ENCODE peak calls at places on chromosomes 1 and 21, in five cellular contexts. One of them, this sample, is unnamed.

GRCh38 chr21:45033791-45034555 is 40.4 kb upstream of the ADARB1 start:
- DNase-seq in IMR-90: peak
- DNase-seq in hepatocyte: peak
- DNase-seq in neural progenitor cell: no peak
- DNase-seq in A549: no peak
- DNase-seq in this sample: no peak

GRCh38 chr1:170562644-170563338 is 30.8 kb downstream of the GORAB start:
- DNase-seq in A549: peak
- DNase-seq in hepatocyte: peak
- DNase-seq in neural progenitor cell: no peak
- DNase-seq in IMR-90: peak
- DNase-seq in this sample: no peak

GRCh38 chr1:58136502-58136901 is 410.0 kb downstream of the OMA1 start:
- DNase-seq in neural progenitor cell: no peak
- DNase-seq in hepatocyte: no peak
- DNase-seq in IMR-90: no peak
- DNase-seq in A549: no peak
- DNase-seq in this sample: no peak

GRCh38 chr1:218611916-218612580 is 266.9 kb downstream of the TGFB2 start:
- DNase-seq in hepatocyte: no peak
- DNase-seq in neural progenitor cell: no peak
- DNase-seq in IMR-90: no peak
- DNase-seq in A549: no peak
- DNase-seq in this sample: no peak

GRCh38 chr1:44514673-44515072 is 109.6 kb downstream of the RNF220 start:
- DNase-seq in A549: no peak
- DNase-seq in IMR-90: no peak
- DNase-seq in neural progenitor cell: no peak
- DNase-seq in hepatocyte: no peak
- DNase-seq in this sample: no peak

GRCh38 chr1:3462356-3463012 is 8.0 kb downstream of the ARHGEF16 start:
- DNase-seq in IMR-90: no peak
- DNase-seq in A549: no peak
- DNase-seq in hepatocyte: no peak
- DNase-seq in neural progenitor cell: no peak
- DNase-seq in this sample: no peak

GRCh38 chr1:17214876-17215544 is 10.1 kb downstream of the PADI1 start:
- DNase-seq in neural progenitor cell: no peak
- DNase-seq in hepatocyte: no peak
- DNase-seq in A549: no peak
- DNase-seq in IMR-90: no peak
- DNase-seq in this sample: no peak

GRCh38 chr1:77322061-77322900 is 40.5 kb downstream of the AK5 start:
- DNase-seq in IMR-90: peak
- DNase-seq in neural progenitor cell: no peak
- DNase-seq in A549: peak
- DNase-seq in hepatocyte: peak
- DNase-seq in this sample: no peak

GRCh38 chr1:208475951-208476824 is 232.0 kb upstream of the PLXNA2 start:
- DNase-seq in hepatocyte: peak
- DNase-seq in neural progenitor cell: peak
- DNase-seq in A549: no peak
- DNase-seq in IMR-90: no peak
- DNase-seq in this sample: no peak

GRCh38 chr1:220887868-220888664 is 8.8 kb downstream of the HLX start:
- DNase-seq in hepatocyte: no peak
- DNase-seq in IMR-90: no peak
- DNase-seq in A549: no peak
- DNase-seq in neural progenitor cell: peak
- DNase-seq in this sample: no peak

GRCh38 chr1:229076217-229076616 is 194.7 kb upstream of the RAB4A start:
- DNase-seq in neural progenitor cell: no peak
- DNase-seq in A549: no peak
- DNase-seq in hepatocyte: no peak
- DNase-seq in IMR-90: no peak
- DNase-seq in this sample: no peak

GRCh38 chr1:22794691-22795090 is 84.1 kb downstream of the EPHB2 start:
- DNase-seq in neural progenitor cell: peak
- DNase-seq in hepatocyte: peak
- DNase-seq in A549: no peak
- DNase-seq in IMR-90: peak
- DNase-seq in this sample: no peak

GRCh38 chr1:180863158-180863775 is 49.4 kb upstream of the KIAA1614 start:
- DNase-seq in hepatocyte: peak
- DNase-seq in IMR-90: peak
- DNase-seq in neural progenitor cell: peak
- DNase-seq in A549: peak
- DNase-seq in this sample: peak

GRCh38 chr1:195909061-195909460 is 699.2 kb downstream of the KCNT2 start:
- DNase-seq in hepatocyte: no peak
- DNase-seq in neural progenitor cell: no peak
- DNase-seq in IMR-90: peak
- DNase-seq in A549: no peak
- DNase-seq in this sample: no peak

GRCh38 chr21:14773777-14774345 is 227.7 kb upstream of the SAMSN1 start:
- DNase-seq in neural progenitor cell: peak
- DNase-seq in hepatocyte: peak
- DNase-seq in IMR-90: no peak
- DNase-seq in A549: no peak
- DNase-seq in this sample: peak

GRCh38 chr1:99784809-99785255 is 18.4 kb upstream of the FRRS1 start:
- DNase-seq in IMR-90: no peak
- DNase-seq in neural progenitor cell: no peak
- DNase-seq in A549: no peak
- DNase-seq in hepatocyte: no peak
- DNase-seq in this sample: peak

GRCh38 chr21:15768045-15768601 is 38.3 kb downstream of the USP25 start:
- DNase-seq in neural progenitor cell: no peak
- DNase-seq in IMR-90: no peak
- DNase-seq in A549: no peak
- DNase-seq in hepatocyte: no peak
- DNase-seq in this sample: no peak

GRCh38 chr1:8075511-8076051 is 49.5 kb upstream of the ERRFI1 start:
- DNase-seq in A549: no peak
- DNase-seq in IMR-90: peak
- DNase-seq in neural progenitor cell: no peak
- DNase-seq in hepatocyte: no peak
- DNase-seq in this sample: no peak

GRCh38 chr1:153775432-153776311 is 465 bp downstream of the SLC27A3 start:
- DNase-seq in A549: peak
- DNase-seq in IMR-90: peak
- DNase-seq in hepatocyte: peak
- DNase-seq in neural progenitor cell: peak
- DNase-seq in this sample: peak

GRCh38 chr1:52127181-52128175 is 14.4 kb upstream of the ZFYVE9 start:
- DNase-seq in A549: peak
- DNase-seq in IMR-90: peak
- DNase-seq in neural progenitor cell: no peak
- DNase-seq in hepatocyte: peak
- DNase-seq in this sample: peak

GRCh38 chr21:26850116-26850643 is 5.0 kb upstream of the ADAMTS1 start:
- DNase-seq in A549: no peak
- DNase-seq in IMR-90: peak
- DNase-seq in hepatocyte: peak
- DNase-seq in neural progenitor cell: peak
- DNase-seq in this sample: peak

GRCh38 chr1:207289756-207290155 is 31.7 kb upstream of the CD55 start:
- DNase-seq in neural progenitor cell: no peak
- DNase-seq in hepatocyte: no peak
- DNase-seq in A549: no peak
- DNase-seq in IMR-90: no peak
- DNase-seq in this sample: no peak

GRCh38 chr1:33718166-33718565 is 145.7 kb upstream of the HMGB4 start:
- DNase-seq in IMR-90: no peak
- DNase-seq in neural progenitor cell: no peak
- DNase-seq in hepatocyte: no peak
- DNase-seq in A549: no peak
- DNase-seq in this sample: no peak

GRCh38 chr1:154726903-154727302 is 118.9 kb upstream of the ADAR start:
- DNase-seq in IMR-90: no peak
- DNase-seq in hepatocyte: no peak
- DNase-seq in A549: no peak
- DNase-seq in neural progenitor cell: no peak
- DNase-seq in this sample: no peak

GRCh38 chr1:22315315-22316078 is 136.2 kb upstream of the ZBTB40 start:
- DNase-seq in A549: no peak
- DNase-seq in IMR-90: no peak
- DNase-seq in neural progenitor cell: no peak
- DNase-seq in hepatocyte: no peak
- DNase-seq in this sample: no peak

GRCh38 chr1:24591781-24592180 is 35.9 kb downstream of the NCMAP start:
- DNase-seq in hepatocyte: no peak
- DNase-seq in A549: no peak
- DNase-seq in IMR-90: no peak
- DNase-seq in neural progenitor cell: no peak
- DNase-seq in this sample: no peak

GRCh38 chr1:242747233-242747632 is 222.7 kb upstream of the PLD5 start:
- DNase-seq in IMR-90: no peak
- DNase-seq in A549: no peak
- DNase-seq in hepatocyte: no peak
- DNase-seq in neural progenitor cell: no peak
- DNase-seq in this sample: no peak

GRCh38 chr1:11158720-11159321 is 30.3 kb upstream of the ANGPTL7 start:
- DNase-seq in neural progenitor cell: no peak
- DNase-seq in A549: no peak
- DNase-seq in hepatocyte: peak
- DNase-seq in IMR-90: peak
- DNase-seq in this sample: no peak
- H3K4me2 ChIP-seq in neural progenitor cell: no peak
- H3K4me2 ChIP-seq in A549: no peak
- H3K4me2 ChIP-seq in hepatocyte: peak
- H3K4me2 ChIP-seq in IMR-90: peak
- H3K4me2 ChIP-seq in this sample: no peak

GRCh38 chr21:38351961-38352521 is 95.2 kb downstream of the KCNJ15 start:
- DNase-seq in A549: peak
- DNase-seq in hepatocyte: no peak
- DNase-seq in neural progenitor cell: no peak
- DNase-seq in IMR-90: peak
- DNase-seq in this sample: no peak
- H3K4me2 ChIP-seq in A549: peak
- H3K4me2 ChIP-seq in hepatocyte: peak
- H3K4me2 ChIP-seq in neural progenitor cell: no peak
- H3K4me2 ChIP-seq in IMR-90: peak
- H3K4me2 ChIP-seq in this sample: no peak

GRCh38 chr1:55382699-55383377 is 167.7 kb upstream of the USP24 start:
- DNase-seq in neural progenitor cell: no peak
- DNase-seq in IMR-90: no peak
- DNase-seq in hepatocyte: no peak
- DNase-seq in A549: no peak
- DNase-seq in this sample: no peak
- H3K4me2 ChIP-seq in neural progenitor cell: no peak
- H3K4me2 ChIP-seq in IMR-90: no peak
- H3K4me2 ChIP-seq in hepatocyte: no peak
- H3K4me2 ChIP-seq in A549: no peak
- H3K4me2 ChIP-seq in this sample: no peak

GRCh38 chr1:203453616-203454015 is 22.0 kb upstream of the PRELP start:
- DNase-seq in A549: no peak
- DNase-seq in hepatocyte: no peak
- DNase-seq in IMR-90: no peak
- DNase-seq in neural progenitor cell: no peak
- DNase-seq in this sample: no peak

GRCh38 chr1:203455706-203456105 is 19.9 kb upstream of the PRELP start:
- DNase-seq in hepatocyte: no peak
- DNase-seq in IMR-90: no peak
- DNase-seq in neural progenitor cell: peak
- DNase-seq in A549: no peak
- DNase-seq in this sample: no peak

GRCh38 chr1:203454986-203455471 is 20.6 kb upstream of the PRELP start:
- DNase-seq in hepatocyte: no peak
- DNase-seq in A549: no peak
- DNase-seq in neural progenitor cell: no peak
- DNase-seq in IMR-90: no peak
- DNase-seq in this sample: no peak

GRCh38 chr1:203459671-203460201 is 15.9 kb upstream of the PRELP start:
- DNase-seq in hepatocyte: no peak
- DNase-seq in A549: no peak
- DNase-seq in IMR-90: no peak
- DNase-seq in neural progenitor cell: no peak
- DNase-seq in this sample: no peak

GRCh38 chr1:203456577-203456976 is 19.0 kb upstream of the PRELP start:
- DNase-seq in hepatocyte: no peak
- DNase-seq in A549: no peak
- DNase-seq in neural progenitor cell: peak
- DNase-seq in IMR-90: no peak
- DNase-seq in this sample: no peak
- H3K4me2 ChIP-seq in hepatocyte: no peak
- H3K4me2 ChIP-seq in A549: no peak
- H3K4me2 ChIP-seq in neural progenitor cell: peak
- H3K4me2 ChIP-seq in IMR-90: no peak
- H3K4me2 ChIP-seq in this sample: no peak

DNA sequence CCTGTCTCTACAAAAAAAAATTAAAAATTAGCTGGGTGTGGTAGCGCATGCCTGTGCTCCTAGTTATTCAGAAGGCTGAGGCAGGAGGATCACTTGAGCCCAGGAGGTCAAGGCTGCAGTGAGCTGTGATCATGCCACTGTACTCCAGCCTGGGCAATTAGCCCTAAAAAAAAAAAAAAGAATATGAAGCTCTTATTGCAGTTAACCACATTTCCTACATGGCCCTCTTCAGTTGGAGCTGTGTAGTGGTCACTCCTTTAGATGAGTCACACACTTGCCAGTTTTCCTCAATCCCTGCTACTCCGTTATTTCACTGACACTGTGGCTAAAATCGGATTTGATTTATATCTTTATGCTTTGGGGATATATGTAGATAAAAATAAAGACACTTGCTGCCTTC is 11.8 kb downstream of the NFYC start:
- DNase-seq in neural progenitor cell: no peak
- DNase-seq in IMR-90: peak
- DNase-seq in A549: no peak
- DNase-seq in hepatocyte: no peak
- DNase-seq in this sample: no peak
- H3K4me2 ChIP-seq in neural progenitor cell: no peak
- H3K4me2 ChIP-seq in IMR-90: no peak
- H3K4me2 ChIP-seq in A549: peak
- H3K4me2 ChIP-seq in hepatocyte: no peak
- H3K4me2 ChIP-seq in this sample: no peak

This sample was measured in MM.1S.